ENCODE peak calls at places on chromosomes 16 and 17, in nine cellular contexts. I, N, S, B, P, K, X, E and Y are unnamed samples.
A peak's percentile ranks its signal among the peaks of the same experiment; 100 is the strongest.

GRCh38 chr17:6796017-6796886 is 20.2 kb downstream of the FBXO39 start:
- DNase-seq in E (no peak), N (no peak), I (no peak), X (no peak), S (no peak), P (no peak), B (no peak), K (no peak), Y (no peak)

GRCh38 chr17:46727572-46728348 is 90.7 kb downstream of the WNT3 start:
- DNase-seq in I (no peak), N (no peak), K (peak; percentile 26), S (no peak), E (no peak), B (no peak), X (peak; percentile 18), P (peak; percentile 45), Y (no peak)

GRCh38 chr17:68326681-68327080 is 35.4 kb downstream of the ARSG start:
- DNase-seq in X (no peak), S (no peak), N (no peak), E (no peak), I (no peak), B (no peak), P (no peak), K (no peak), Y (no peak)

GRCh38 chr17:32610027-32610650 is 123.3 kb downstream of the CDK5R1 start:
- DNase-seq in B (no peak), S (no peak), P (no peak), X (no peak), E (no peak), I (no peak), N (no peak), K (no peak), Y (no peak)

GRCh38 chr16:28478511-28479180 is 6.5 kb upstream of the NPIPB7 start:
- DNase-seq in E (no peak), I (no peak), S (no peak), P (no peak), N (no peak), B (no peak), K (no peak), X (no peak), Y (no peak)

GRCh38 chr17:2089021-2089422 is 34.1 kb downstream of the HIC1 start:
- DNase-seq in N (no peak), E (no peak), K (no peak), X (no peak), B (no peak), I (no peak), S (no peak), P (no peak), Y (no peak)

GRCh38 chr17:81484195-81484979 is 28.2 kb downstream of the ACTG1 start:
- DNase-seq in P (no peak), K (peak; percentile 82), S (peak; percentile 83), X (peak; percentile 88), I (peak; percentile 51), B (peak; percentile 86), E (peak; percentile 82), N (no peak), Y (peak; percentile 91)

GRCh38 chr16:81821422-81822128 is 42.5 kb downstream of the PLCG2 start:
- DNase-seq in E (no peak), K (no peak), X (no peak), S (no peak), B (no peak), N (no peak), P (no peak), I (no peak), Y (no peak)

GRCh38 chr16:81335669-81336068 is 20.9 kb downstream of the GAN start:
- DNase-seq in E (no peak), X (no peak), K (no peak), P (no peak), I (no peak), N (no peak), S (no peak), B (no peak), Y (no peak)

GRCh38 chr17:32875230-32875903 is 1.6 kb downstream of the MYO1D start:
- DNase-seq in P (no peak), B (no peak), K (no peak), I (no peak), S (no peak), X (no peak), E (no peak), N (no peak), Y (no peak)

GRCh38 chr16:27403601-27403992 is 1.6 kb downstream of the IL21R start:
- DNase-seq in S (no peak), N (no peak), E (no peak), X (no peak), B (no peak), I (no peak), P (no peak), K (no peak), Y (no peak)

GRCh38 chr16:9050102-9050830 is 41.2 kb upstream of the HAPSTR1 start:
- DNase-seq in B (no peak), K (no peak), X (peak; percentile 41), I (no peak), P (no peak), N (no peak), E (no peak), S (no peak), Y (no peak)

GRCh38 chr17:17691468-17692263 is 10.4 kb downstream of the RAI1 start:
- DNase-seq in E (no peak), S (no peak), K (peak; percentile 27), X (no peak), N (no peak), P (no peak), I (no peak), B (no peak), Y (no peak)

GRCh38 chr17:55264273-55264639 is 504 bp upstream of the HLF start:
- DNase-seq in B (no peak), E (no peak), K (no peak), I (peak; percentile 32), S (no peak), X (no peak), N (no peak), P (no peak), Y (no peak)

GRCh38 chr16:66309409-66309808 is 57.1 kb upstream of the CDH5 start:
- DNase-seq in S (no peak), N (no peak), B (no peak), K (no peak), X (no peak), P (no peak), E (no peak), I (no peak), Y (no peak)

GRCh38 chr17:76267051-76267576 is 2.0 kb downstream of the UBALD2 start:
- DNase-seq in S (no peak), E (no peak), K (no peak), P (no peak), B (no peak), N (no peak), I (no peak), X (no peak), Y (no peak)

GRCh38 chr17:36527851-36528250 is 6.8 kb downstream of the MYO19 start:
- DNase-seq in N (no peak), K (no peak), X (no peak), P (no peak), B (no peak), E (no peak), S (no peak), I (no peak), Y (no peak)

GRCh38 chr17:73262676-73263642 is 1.3 kb upstream of the CPSF4L start:
- DNase-seq in B (no peak), P (no peak), X (no peak), I (no peak), E (no peak), K (no peak), N (no peak), S (no peak), Y (no peak)

GRCh38 chr17:41457656-41458055 is 9.5 kb downstream of the KRT32 start:
- DNase-seq in X (no peak), K (no peak), B (no peak), I (no peak), S (no peak), P (no peak), N (no peak), E (no peak), Y (no peak)

GRCh38 chr16:49018259-49018931 is 263.2 kb downstream of the CBLN1 start:
- DNase-seq in I (no peak), N (no peak), S (no peak), P (no peak), X (no peak), E (no peak), K (no peak), B (no peak), Y (no peak)